ENCODE peak calls at places on chromosomes 13 and 19, in ten cellular contexts. T is nephron progenitor cell, B is A549, J is BJ, U is AG04450, H is fibroblast of lung, N is hepatocyte, I is AG09319, E is ascending aorta, D is Peyer's patch. C is an unnamed sample.

GRCh38 chr13:77374786-77375185 is 47.9 kb upstream of the MYCBP2 start:
- DNase-seq in T (no peak), B (no peak), J (no peak), U (no peak), H (no peak), N (no peak), I (no peak), E (no peak), D (no peak), C (no peak)

GRCh38 chr13:30572859-30573275 is 44.9 kb upstream of the USPL1 start:
- DNase-seq in T (no peak), B (peak), J (no peak), U (no peak), H (peak), N (peak), I (no peak), E (no peak), D (no peak), C (no peak)

GRCh38 chr13:24172071-24172470 is 11.6 kb downstream of the SPATA13 start:
- DNase-seq in T (no peak), B (no peak), J (no peak), U (no peak), H (no peak), N (no peak), I (no peak), E (no peak), D (no peak), C (no peak)

GRCh38 chr19:13839193-13839937 is 37.6 kb upstream of the NANOS3 start:
- DNase-seq in T (no peak), B (no peak), J (no peak), U (no peak), H (peak), N (peak), I (no peak), E (peak), D (peak), C (no peak)

GRCh38 chr13:52002361-52002760 is 8.9 kb downstream of the ATP7B start:
- DNase-seq in T (no peak), B (no peak), J (no peak), U (no peak), H (no peak), N (no peak), I (no peak), E (no peak), D (no peak), C (no peak)

GRCh38 chr19:33192010-33192409 is 2.1 kb upstream of the LRP3 start:
- DNase-seq in T (peak), B (no peak), J (no peak), U (no peak), H (no peak), N (no peak), I (no peak), E (no peak), D (no peak), C (no peak)

GRCh38 chr19:35264281-35265125 is 4.3 kb upstream of the USF2 start:
- DNase-seq in T (no peak), B (no peak), J (no peak), U (no peak), H (no peak), N (no peak), I (no peak), E (peak), D (peak), C (no peak)

GRCh38 chr13:40651866-40652587 is 14.4 kb downstream of the FOXO1 start:
- DNase-seq in T (no peak), B (no peak), J (no peak), U (no peak), H (no peak), N (no peak), I (no peak), E (no peak), D (no peak), C (no peak)

GRCh38 chr19:38229585-38230073 is 5.6 kb upstream of the DPF1 start:
- DNase-seq in T (peak), B (peak), J (peak), U (peak), H (peak), N (peak), I (peak), E (peak), D (peak), C (peak)

GRCh38 chr13:47798906-47799305 is 202.2 kb downstream of the SUCLA2 start:
- DNase-seq in T (no peak), B (no peak), J (no peak), U (no peak), H (peak), N (no peak), I (no peak), E (no peak), D (no peak), C (no peak)

GRCh38 chr19:10961073-10961762 is 388 bp downstream of the SMARCA4 start:
- DNase-seq in T (no peak), B (no peak), J (no peak), U (no peak), H (peak), N (no peak), I (no peak), E (peak), D (no peak), C (peak)

GRCh38 chr19:1668339-1669123 is 16.1 kb upstream of the TCF3 start:
- DNase-seq in T (peak), B (no peak), J (no peak), U (no peak), H (peak), N (peak), I (no peak), E (no peak), D (peak), C (no peak)

GRCh38 chr19:9847087-9847671 is 12.1 kb downstream of the PIN1 start:
- DNase-seq in T (peak), B (peak), J (peak), U (peak), H (peak), N (peak), I (peak), E (peak), D (no peak), C (peak)
- TF ChIP-seq CTCF in T (peak), B (peak), J (peak), U (peak), H (peak), N (peak), I (peak), E (peak), D (no peak), C (peak)

DNA sequence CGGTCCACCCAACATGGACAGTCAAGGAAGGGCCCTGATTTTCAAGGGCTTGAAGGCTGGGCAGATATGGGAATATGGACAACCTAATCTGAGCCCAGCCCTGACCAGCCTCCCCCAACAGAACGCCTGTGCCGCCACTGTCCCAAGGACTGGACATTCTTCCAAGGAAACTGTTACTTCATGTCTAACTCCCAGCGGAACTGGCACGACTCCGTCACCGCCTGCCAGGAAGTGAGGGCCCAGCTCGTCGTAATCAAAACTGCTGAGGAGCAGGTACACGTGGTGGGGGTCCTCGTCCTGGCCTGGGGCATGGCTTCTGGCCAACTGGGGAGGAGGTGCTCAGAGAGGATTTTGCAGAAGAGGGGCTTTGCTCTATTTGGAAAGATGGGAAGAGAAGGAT is 3.5 kb downstream of the CLEC4M start:
- DNase-seq in T (no peak), B (no peak), J (no peak), U (no peak), H (no peak), N (no peak), I (no peak), E (no peak), D (no peak), C (no peak)
- TF ChIP-seq CTCF in T (no peak), B (no peak), J (no peak), U (no peak), H (no peak), N (no peak), I (no peak), E (no peak), D (no peak), C (no peak)

GRCh38 chr19:49016067-49016839 is 638 bp downstream of the LHB start:
- DNase-seq in T (no peak), B (no peak), J (no peak), U (no peak), H (no peak), N (no peak), I (no peak), E (no peak), D (no peak), C (no peak)

GRCh38 chr19:49020342-49020741 is 3.5 kb upstream of the LHB start:
- DNase-seq in T (no peak), B (no peak), J (no peak), U (no peak), H (no peak), N (no peak), I (no peak), E (no peak), D (no peak), C (no peak)

GRCh38 chr19:49017041-49017665 is at the start of gene LHB:
- DNase-seq in T (no peak), B (no peak), J (no peak), U (no peak), H (no peak), N (no peak), I (no peak), E (no peak), D (no peak), C (no peak)

GRCh38 chr19:49019242-49019932 is 2.5 kb upstream of the LHB start:
- DNase-seq in T (peak), B (peak), J (no peak), U (no peak), H (peak), N (peak), I (no peak), E (peak), D (peak), C (peak)

GRCh38 chr19:49017666-49018351 is 918 bp upstream of the LHB start:
- DNase-seq in T (peak), B (peak), J (no peak), U (no peak), H (peak), N (peak), I (no peak), E (peak), D (peak), C (peak)
- TF ChIP-seq CTCF in T (peak), B (peak), J (peak), U (peak), H (peak), N (peak), I (peak), E (peak), D (peak), C (peak)

DNA sequence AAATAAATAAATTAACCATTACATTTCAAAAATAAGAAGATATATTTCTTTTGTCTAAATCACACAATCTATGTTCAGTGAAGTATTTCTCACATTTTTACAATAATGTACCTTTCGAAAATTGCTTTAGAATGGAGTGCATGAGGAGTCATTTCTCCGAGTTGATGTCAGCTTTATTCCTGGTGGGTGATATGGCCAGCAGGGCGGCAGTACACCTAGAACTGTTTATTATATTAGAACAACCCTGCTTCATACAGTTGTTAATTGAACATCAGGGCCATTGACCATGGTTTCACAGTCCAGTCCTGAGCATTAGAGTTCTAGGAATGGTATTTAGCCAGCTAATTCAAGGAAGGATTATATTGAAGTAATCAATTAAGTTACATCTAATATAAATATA is 696.3 kb upstream of the SLC10A2 start:
- DNase-seq in T (no peak), B (no peak), J (no peak), U (no peak), H (no peak), N (no peak), I (no peak), E (no peak), D (no peak), C (no peak)
- TF ChIP-seq CTCF in T (no peak), B (no peak), J (no peak), U (no peak), H (no peak), N (no peak), I (no peak), E (no peak), D (no peak), C (peak)

C was measured in neural crest cell.